ENCODE peak calls at places on chromosomes 11 and 22, in ten cellular contexts. One of them, this sample, is unnamed.
A peak's percentile ranks its signal among the peaks of the same experiment; 100 is the strongest.

GRCh38 chr22:29621761-29622526 is 18.5 kb downstream of the NF2 start:
- DNase-seq in cardiac muscle cell: peak; percentile 81
- DNase-seq in endothelial cell of umbilical vein: peak; percentile 95
- DNase-seq in colonic mucosa: no peak
- DNase-seq in aorta: no peak
- DNase-seq in heart left ventricle: no peak
- DNase-seq in CD4-positive, alpha-beta T cell: no peak
- DNase-seq in foreskin keratinocyte: peak; percentile 99
- DNase-seq in astrocyte: peak; percentile 98
- DNase-seq in IMR-90: peak; percentile 97
- DNase-seq in this sample: no peak

GRCh38 chr11:66063900-66064299 is 6.2 kb upstream of the PACS1 start:
- DNase-seq in aorta: no peak
- DNase-seq in IMR-90: no peak
- DNase-seq in heart left ventricle: no peak
- DNase-seq in foreskin keratinocyte: no peak
- DNase-seq in cardiac muscle cell: no peak
- DNase-seq in colonic mucosa: no peak
- DNase-seq in astrocyte: no peak
- DNase-seq in endothelial cell of umbilical vein: no peak
- DNase-seq in CD4-positive, alpha-beta T cell: no peak
- DNase-seq in this sample: no peak

GRCh38 chr22:37243402-37244113 is 511 bp downstream of the RAC2 start:
- DNase-seq in aorta: no peak
- DNase-seq in CD4-positive, alpha-beta T cell: no peak
- DNase-seq in endothelial cell of umbilical vein: no peak
- DNase-seq in colonic mucosa: no peak
- DNase-seq in foreskin keratinocyte: no peak
- DNase-seq in IMR-90: no peak
- DNase-seq in heart left ventricle: no peak
- DNase-seq in astrocyte: no peak
- DNase-seq in cardiac muscle cell: no peak
- DNase-seq in this sample: no peak

GRCh38 chr11:33646629-33647028 is 54.0 kb downstream of the C11orf91 start:
- DNase-seq in foreskin keratinocyte: no peak
- DNase-seq in heart left ventricle: no peak
- DNase-seq in colonic mucosa: no peak
- DNase-seq in CD4-positive, alpha-beta T cell: no peak
- DNase-seq in endothelial cell of umbilical vein: peak; percentile 59
- DNase-seq in aorta: no peak
- DNase-seq in astrocyte: no peak
- DNase-seq in IMR-90: peak; percentile 23
- DNase-seq in cardiac muscle cell: no peak
- DNase-seq in this sample: no peak

GRCh38 chr22:35727436-35727835 is 9.8 kb downstream of the APOL5 start:
- DNase-seq in endothelial cell of umbilical vein: no peak
- DNase-seq in foreskin keratinocyte: no peak
- DNase-seq in aorta: no peak
- DNase-seq in cardiac muscle cell: peak; percentile 74
- DNase-seq in heart left ventricle: no peak
- DNase-seq in colonic mucosa: no peak
- DNase-seq in astrocyte: no peak
- DNase-seq in IMR-90: peak; percentile 50
- DNase-seq in CD4-positive, alpha-beta T cell: no peak
- DNase-seq in this sample: no peak

GRCh38 chr22:43826142-43827093 is 14.3 kb upstream of the EFCAB6 start:
- DNase-seq in astrocyte: peak; percentile 77
- DNase-seq in endothelial cell of umbilical vein: no peak
- DNase-seq in CD4-positive, alpha-beta T cell: no peak
- DNase-seq in IMR-90: peak; percentile 81
- DNase-seq in cardiac muscle cell: peak; percentile 73
- DNase-seq in heart left ventricle: no peak
- DNase-seq in foreskin keratinocyte: peak; percentile 64
- DNase-seq in aorta: no peak
- DNase-seq in colonic mucosa: no peak
- DNase-seq in this sample: no peak

GRCh38 chr11:19359425-19360000 is 118.8 kb upstream of the E2F8 start:
- DNase-seq in aorta: no peak
- DNase-seq in astrocyte: peak; percentile 36
- DNase-seq in foreskin keratinocyte: no peak
- DNase-seq in cardiac muscle cell: no peak
- DNase-seq in heart left ventricle: no peak
- DNase-seq in CD4-positive, alpha-beta T cell: no peak
- DNase-seq in endothelial cell of umbilical vein: no peak
- DNase-seq in colonic mucosa: no peak
- DNase-seq in IMR-90: peak; percentile 72
- DNase-seq in this sample: no peak

GRCh38 chr11:95835768-95836488 is 45.6 kb downstream of the CEP57 start:
- DNase-seq in IMR-90: peak; percentile 96
- DNase-seq in heart left ventricle: peak; percentile 60
- DNase-seq in astrocyte: peak; percentile 89
- DNase-seq in aorta: no peak
- DNase-seq in colonic mucosa: peak; percentile 72
- DNase-seq in CD4-positive, alpha-beta T cell: peak; percentile 27
- DNase-seq in cardiac muscle cell: peak; percentile 94
- DNase-seq in endothelial cell of umbilical vein: peak; percentile 77
- DNase-seq in foreskin keratinocyte: peak; percentile 68
- DNase-seq in this sample: peak; percentile 22

GRCh38 chr11:1375161-1375954 is 14.4 kb upstream of the BRSK2 start:
- DNase-seq in colonic mucosa: no peak
- DNase-seq in heart left ventricle: no peak
- DNase-seq in IMR-90: no peak
- DNase-seq in astrocyte: no peak
- DNase-seq in cardiac muscle cell: no peak
- DNase-seq in aorta: no peak
- DNase-seq in CD4-positive, alpha-beta T cell: no peak
- DNase-seq in endothelial cell of umbilical vein: no peak
- DNase-seq in foreskin keratinocyte: no peak
- DNase-seq in this sample: no peak

GRCh38 chr11:1373536-1374214 is 16.1 kb upstream of the BRSK2 start:
- DNase-seq in colonic mucosa: no peak
- DNase-seq in astrocyte: peak; percentile 14
- DNase-seq in cardiac muscle cell: no peak
- DNase-seq in endothelial cell of umbilical vein: no peak
- DNase-seq in CD4-positive, alpha-beta T cell: no peak
- DNase-seq in aorta: no peak
- DNase-seq in IMR-90: peak; percentile 32
- DNase-seq in heart left ventricle: no peak
- DNase-seq in foreskin keratinocyte: no peak
- DNase-seq in this sample: no peak

GRCh38 chr11:1381793-1382425 is 7.8 kb upstream of the BRSK2 start:
- DNase-seq in endothelial cell of umbilical vein: no peak
- DNase-seq in IMR-90: no peak
- DNase-seq in CD4-positive, alpha-beta T cell: no peak
- DNase-seq in heart left ventricle: no peak
- DNase-seq in aorta: peak; percentile 37
- DNase-seq in cardiac muscle cell: no peak
- DNase-seq in colonic mucosa: no peak
- DNase-seq in foreskin keratinocyte: no peak
- DNase-seq in astrocyte: no peak
- DNase-seq in this sample: no peak

GRCh38 chr11:1375955-1376258 is 13.8 kb upstream of the BRSK2 start:
- DNase-seq in CD4-positive, alpha-beta T cell: no peak
- DNase-seq in foreskin keratinocyte: no peak
- DNase-seq in colonic mucosa: no peak
- DNase-seq in IMR-90: no peak
- DNase-seq in aorta: peak; percentile 41
- DNase-seq in heart left ventricle: no peak
- DNase-seq in astrocyte: no peak
- DNase-seq in cardiac muscle cell: no peak
- DNase-seq in endothelial cell of umbilical vein: no peak
- DNase-seq in this sample: no peak

GRCh38 chr11:1377231-1377780 is 12.4 kb upstream of the BRSK2 start:
- DNase-seq in cardiac muscle cell: no peak
- DNase-seq in endothelial cell of umbilical vein: no peak
- DNase-seq in astrocyte: no peak
- DNase-seq in IMR-90: no peak
- DNase-seq in CD4-positive, alpha-beta T cell: no peak
- DNase-seq in foreskin keratinocyte: no peak
- DNase-seq in heart left ventricle: no peak
- DNase-seq in colonic mucosa: no peak
- DNase-seq in aorta: peak; percentile 38
- DNase-seq in this sample: no peak
- H3K27me3 ChIP-seq in cardiac muscle cell: no peaks in the 10 kb centered on the region
- H3K27me3 ChIP-seq in endothelial cell of umbilical vein: no peaks in the 10 kb centered on the region
- H3K27me3 ChIP-seq in astrocyte: peaks cover 2% of the 10 kb centered on the region
- H3K27me3 ChIP-seq in IMR-90: peaks cover 2% of the 10 kb centered on the region
- H3K27me3 ChIP-seq in CD4-positive, alpha-beta T cell: no peaks in the 10 kb centered on the region
- H3K27me3 ChIP-seq in foreskin keratinocyte: no peaks in the 10 kb centered on the region
- H3K27me3 ChIP-seq in heart left ventricle: no peaks in the 10 kb centered on the region
- H3K27me3 ChIP-seq in colonic mucosa: no peaks in the 10 kb centered on the region
- H3K27me3 ChIP-seq in aorta: no peaks in the 10 kb centered on the region
- H3K27me3 ChIP-seq in this sample: peaks cover 46% of the 10 kb centered on the region

GRCh38 chr11:31830406-31830805 is 19.3 kb upstream of the PAX6 start:
- DNase-seq in cardiac muscle cell: no peak
- DNase-seq in heart left ventricle: no peak
- DNase-seq in foreskin keratinocyte: no peak
- DNase-seq in endothelial cell of umbilical vein: no peak
- DNase-seq in aorta: no peak
- DNase-seq in CD4-positive, alpha-beta T cell: no peak
- DNase-seq in astrocyte: no peak
- DNase-seq in colonic mucosa: no peak
- DNase-seq in IMR-90: no peak
- DNase-seq in this sample: no peak

GRCh38 chr11:31825453-31826391 is 14.6 kb upstream of the PAX6 start:
- DNase-seq in IMR-90: no peak
- DNase-seq in CD4-positive, alpha-beta T cell: no peak
- DNase-seq in astrocyte: no peak
- DNase-seq in heart left ventricle: no peak
- DNase-seq in aorta: no peak
- DNase-seq in foreskin keratinocyte: no peak
- DNase-seq in cardiac muscle cell: no peak
- DNase-seq in colonic mucosa: no peak
- DNase-seq in endothelial cell of umbilical vein: no peak
- DNase-seq in this sample: no peak

GRCh38 chr11:31826530-31827438 is 15.7 kb upstream of the PAX6 start:
- DNase-seq in IMR-90: no peak
- DNase-seq in cardiac muscle cell: no peak
- DNase-seq in foreskin keratinocyte: no peak
- DNase-seq in CD4-positive, alpha-beta T cell: no peak
- DNase-seq in aorta: no peak
- DNase-seq in heart left ventricle: no peak
- DNase-seq in astrocyte: no peak
- DNase-seq in colonic mucosa: no peak
- DNase-seq in endothelial cell of umbilical vein: no peak
- DNase-seq in this sample: no peak

GRCh38 chr11:31827458-31828206 is 16.5 kb upstream of the PAX6 start:
- DNase-seq in endothelial cell of umbilical vein: no peak
- DNase-seq in CD4-positive, alpha-beta T cell: no peak
- DNase-seq in aorta: no peak
- DNase-seq in colonic mucosa: no peak
- DNase-seq in astrocyte: peak; percentile 14
- DNase-seq in foreskin keratinocyte: no peak
- DNase-seq in cardiac muscle cell: no peak
- DNase-seq in heart left ventricle: no peak
- DNase-seq in IMR-90: peak; percentile 56
- DNase-seq in this sample: no peak

DNA sequence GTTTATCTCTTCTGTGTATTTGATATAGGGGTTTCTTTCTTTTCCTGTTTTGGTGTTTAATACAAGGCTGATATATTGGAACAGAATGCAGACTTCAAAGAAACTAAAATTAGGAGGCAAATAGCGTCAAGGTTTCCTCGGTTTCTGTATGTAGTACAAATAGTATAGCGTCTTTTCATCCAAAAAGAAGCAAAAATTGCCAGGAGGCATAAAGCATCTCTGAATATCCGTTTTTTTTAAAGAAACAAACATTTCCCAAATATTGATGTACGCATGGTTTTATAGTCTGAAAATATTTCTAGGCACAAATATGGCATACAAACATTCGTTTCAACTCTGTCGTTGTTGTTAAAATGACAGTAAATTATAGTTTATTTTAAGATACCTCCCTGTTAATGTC is 17.1 kb upstream of the PAX6 start:
- DNase-seq in colonic mucosa: no peak
- DNase-seq in foreskin keratinocyte: no peak
- DNase-seq in cardiac muscle cell: no peak
- DNase-seq in heart left ventricle: no peak
- DNase-seq in astrocyte: no peak
- DNase-seq in IMR-90: no peak
- DNase-seq in CD4-positive, alpha-beta T cell: no peak
- DNase-seq in aorta: no peak
- DNase-seq in endothelial cell of umbilical vein: no peak
- DNase-seq in this sample: no peak
- H3K27me3 ChIP-seq in colonic mucosa: peaks cover 58% of the 10 kb centered on the region
- H3K27me3 ChIP-seq in foreskin keratinocyte: peaks cover 100% of the 10 kb centered on the region
- H3K27me3 ChIP-seq in cardiac muscle cell: peaks cover 100% of the 10 kb centered on the region
- H3K27me3 ChIP-seq in heart left ventricle: peaks cover 82% of the 10 kb centered on the region
- H3K27me3 ChIP-seq in astrocyte: peaks cover 68% of the 10 kb centered on the region
- H3K27me3 ChIP-seq in IMR-90: peaks cover 77% of the 10 kb centered on the region
- H3K27me3 ChIP-seq in CD4-positive, alpha-beta T cell: peaks cover 84% of the 10 kb centered on the region
- H3K27me3 ChIP-seq in aorta: no peaks in the 10 kb centered on the region
- H3K27me3 ChIP-seq in endothelial cell of umbilical vein: peaks cover 89% of the 10 kb centered on the region
- H3K27me3 ChIP-seq in this sample: peaks cover 100% of the 10 kb centered on the region

GRCh38 chr11:11512502-11512901 is 109.3 kb downstream of the GALNT18 start:
- DNase-seq in CD4-positive, alpha-beta T cell: no peak
- DNase-seq in cardiac muscle cell: no peak
- DNase-seq in endothelial cell of umbilical vein: no peak
- DNase-seq in IMR-90: no peak
- DNase-seq in astrocyte: no peak
- DNase-seq in foreskin keratinocyte: no peak
- DNase-seq in heart left ventricle: no peak
- DNase-seq in colonic mucosa: no peak
- DNase-seq in aorta: no peak
- DNase-seq in this sample: no peak

GRCh38 chr11:11513438-11513837 is 108.4 kb downstream of the GALNT18 start:
- DNase-seq in IMR-90: no peak
- DNase-seq in heart left ventricle: no peak
- DNase-seq in colonic mucosa: peak; percentile 21
- DNase-seq in aorta: no peak
- DNase-seq in cardiac muscle cell: peak; percentile 47
- DNase-seq in foreskin keratinocyte: no peak
- DNase-seq in astrocyte: no peak
- DNase-seq in endothelial cell of umbilical vein: no peak
- DNase-seq in CD4-positive, alpha-beta T cell: no peak
- DNase-seq in this sample: no peak

GRCh38 chr11:11512090-11512489 is 109.7 kb downstream of the GALNT18 start:
- DNase-seq in colonic mucosa: no peak
- DNase-seq in CD4-positive, alpha-beta T cell: no peak
- DNase-seq in astrocyte: no peak
- DNase-seq in heart left ventricle: peak; percentile 34
- DNase-seq in aorta: no peak
- DNase-seq in foreskin keratinocyte: no peak
- DNase-seq in IMR-90: no peak
- DNase-seq in endothelial cell of umbilical vein: no peak
- DNase-seq in cardiac muscle cell: no peak
- DNase-seq in this sample: peak; percentile 22

GRCh38 chr11:11512929-11513328 is 108.9 kb downstream of the GALNT18 start:
- DNase-seq in IMR-90: no peak
- DNase-seq in foreskin keratinocyte: no peak
- DNase-seq in aorta: no peak
- DNase-seq in heart left ventricle: no peak
- DNase-seq in CD4-positive, alpha-beta T cell: no peak
- DNase-seq in endothelial cell of umbilical vein: no peak
- DNase-seq in colonic mucosa: no peak
- DNase-seq in astrocyte: no peak
- DNase-seq in cardiac muscle cell: no peak
- DNase-seq in this sample: no peak

DNA sequence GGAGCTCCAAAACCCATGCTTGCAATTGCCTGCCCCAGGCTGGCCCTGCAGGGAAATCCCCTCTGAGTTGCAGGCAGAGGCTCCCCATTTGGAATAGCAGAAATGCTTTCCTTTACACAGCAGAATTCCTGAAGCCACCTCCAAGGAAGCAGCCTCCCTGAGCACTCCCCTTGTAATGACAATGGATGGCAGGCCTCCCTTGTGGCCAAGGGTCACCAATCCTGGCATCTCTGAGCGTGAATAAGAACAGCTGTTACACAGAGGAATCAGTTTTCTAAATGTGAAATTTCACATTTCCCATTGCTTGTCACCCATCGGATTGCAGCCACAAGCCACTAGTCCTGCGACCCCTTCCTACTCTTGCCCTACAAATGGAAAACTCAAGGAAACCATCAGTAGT is 107.6 kb downstream of the GALNT18 start:
- DNase-seq in cardiac muscle cell: no peak
- DNase-seq in IMR-90: no peak
- DNase-seq in heart left ventricle: no peak
- DNase-seq in aorta: no peak
- DNase-seq in endothelial cell of umbilical vein: no peak
- DNase-seq in foreskin keratinocyte: no peak
- DNase-seq in colonic mucosa: no peak
- DNase-seq in CD4-positive, alpha-beta T cell: no peak
- DNase-seq in astrocyte: no peak
- DNase-seq in this sample: no peak
- H3K27me3 ChIP-seq in cardiac muscle cell: no peaks in the 10 kb centered on the region
- H3K27me3 ChIP-seq in IMR-90: no peaks in the 10 kb centered on the region
- H3K27me3 ChIP-seq in heart left ventricle: no peaks in the 10 kb centered on the region
- H3K27me3 ChIP-seq in aorta: no peaks in the 10 kb centered on the region
- H3K27me3 ChIP-seq in endothelial cell of umbilical vein: no peaks in the 10 kb centered on the region
- H3K27me3 ChIP-seq in foreskin keratinocyte: no peaks in the 10 kb centered on the region
- H3K27me3 ChIP-seq in colonic mucosa: no peaks in the 10 kb centered on the region
- H3K27me3 ChIP-seq in CD4-positive, alpha-beta T cell: no peaks in the 10 kb centered on the region
- H3K27me3 ChIP-seq in astrocyte: peaks cover 5% of the 10 kb centered on the region
- H3K27me3 ChIP-seq in this sample: no peaks in the 10 kb centered on the region

DNA sequence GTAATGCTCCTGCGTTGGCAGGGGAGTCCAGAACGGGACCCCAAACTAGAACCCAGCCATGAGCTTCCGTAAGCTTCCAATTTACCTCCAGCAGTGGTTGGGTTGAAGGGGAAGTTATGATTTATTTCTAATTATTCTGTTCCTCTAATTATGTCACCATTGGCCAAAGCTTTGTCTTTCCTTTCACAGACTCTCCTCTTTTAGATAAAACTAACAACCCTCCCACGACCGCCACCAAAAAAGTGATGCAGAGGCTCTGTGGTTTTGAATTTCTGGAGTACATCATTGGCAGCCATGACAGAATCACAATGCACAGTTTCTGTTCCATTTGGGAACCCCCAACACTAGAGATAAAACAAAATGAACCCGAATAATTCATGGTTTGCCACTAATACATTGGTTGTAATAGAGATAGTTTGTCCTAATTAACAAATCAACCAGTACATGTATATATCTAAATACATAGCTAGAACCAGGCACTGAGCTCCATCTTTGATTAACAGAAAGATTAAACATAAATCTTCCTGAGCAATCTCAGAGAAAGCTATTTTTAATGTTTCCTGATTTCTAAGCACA is 64.3 kb downstream of the ETS1 start:
- DNase-seq in cardiac muscle cell: no peak
- DNase-seq in colonic mucosa: no peak
- DNase-seq in astrocyte: no peak
- DNase-seq in IMR-90: no peak
- DNase-seq in CD4-positive, alpha-beta T cell: no peak
- DNase-seq in endothelial cell of umbilical vein: no peak
- DNase-seq in aorta: no peak
- DNase-seq in foreskin keratinocyte: no peak
- DNase-seq in heart left ventricle: no peak
- DNase-seq in this sample: no peak
- H3K27me3 ChIP-seq in cardiac muscle cell: peaks cover 34% of the 10 kb centered on the region
- H3K27me3 ChIP-seq in colonic mucosa: no peaks in the 10 kb centered on the region
- H3K27me3 ChIP-seq in astrocyte: no peaks in the 10 kb centered on the region
- H3K27me3 ChIP-seq in IMR-90: no peaks in the 10 kb centered on the region
- H3K27me3 ChIP-seq in CD4-positive, alpha-beta T cell: no peaks in the 10 kb centered on the region
- H3K27me3 ChIP-seq in endothelial cell of umbilical vein: no peaks in the 10 kb centered on the region
- H3K27me3 ChIP-seq in aorta: no peaks in the 10 kb centered on the region
- H3K27me3 ChIP-seq in foreskin keratinocyte: no peaks in the 10 kb centered on the region
- H3K27me3 ChIP-seq in heart left ventricle: no peaks in the 10 kb centered on the region
- H3K27me3 ChIP-seq in this sample: no peaks in the 10 kb centered on the region